ENCODE peak calls at places on chromosomes 13 and 19, in five cellular contexts. D is neural progenitor cell, B is PC-3, V is fibroblast of lung, E is OCI-LY7. Q is an unnamed sample.

GRCh38 chr13:82962422-82962821 is 919.9 kb downstream of the SLITRK1 start:
- DNase-seq in D (no peak), B (no peak), V (peak; percentile 30), E (no peak), Q (no peak)

GRCh38 chr13:35839746-35840273 is 291.4 kb downstream of the DCLK1 start:
- DNase-seq in D (no peak), B (no peak), V (no peak), E (no peak), Q (no peak)

GRCh38 chr13:26589754-26590153 is 32.3 kb downstream of the WASF3 start:
- DNase-seq in D (no peak), B (no peak), V (peak; percentile 67), E (no peak), Q (peak; percentile 56)

GRCh38 chr13:39498471-39499114 is 104.4 kb downstream of the LHFPL6 start:
- DNase-seq in D (peak; percentile 67), B (no peak), V (no peak), E (no peak), Q (no peak)

GRCh38 chr19:41995959-41996797 is 2.1 kb upstream of the ATP1A3 start:
- DNase-seq in D (peak; percentile 92), B (no peak), V (no peak), E (peak; percentile 42), Q (no peak)

GRCh38 chr19:5171711-5172110 is 168.9 kb downstream of the PTPRS start:
- DNase-seq in D (no peak), B (peak; percentile 58), V (peak; percentile 37), E (no peak), Q (no peak)

GRCh38 chr19:30249911-30250310 is 122.3 kb upstream of the ZNF536 start:
- DNase-seq in D (no peak), B (no peak), V (no peak), E (no peak), Q (no peak)

GRCh38 chr13:46211521-46212351 is at the start of gene LRRC63:
- DNase-seq in D (peak; percentile 87), B (peak; percentile 61), V (peak; percentile 48), E (no peak), Q (no peak)

GRCh38 chr19:8607386-8607785 is 3.1 kb downstream of the ADAMTS10 start:
- DNase-seq in D (no peak), B (no peak), V (peak; percentile 87), E (no peak), Q (peak; percentile 23)

GRCh38 chr19:42201489-42202289 is 15.8 kb downstream of the DEDD2 start:
- DNase-seq in D (no peak), B (no peak), V (no peak), E (peak; percentile 24), Q (no peak)

GRCh38 chr13:97911311-97912138 is 42.0 kb upstream of the IPO5 start:
- DNase-seq in D (peak; percentile 39), B (peak; percentile 59), V (peak; percentile 40), E (peak; percentile 21), Q (peak; percentile 32)

GRCh38 chr13:29594710-29595379 is 643 bp downstream of the SLC7A1 start:
- DNase-seq in D (peak; percentile 57), B (peak; percentile 47), V (peak; percentile 64), E (peak; percentile 72), Q (peak; percentile 59)

GRCh38 chr19:19098084-19098702 is 34.4 kb downstream of the SLC25A42 start:
- DNase-seq in D (no peak), B (peak; percentile 26), V (no peak), E (no peak), Q (no peak)
- H3K4me3 ChIP-seq in D (no peak overlapping the region), B (no peak overlapping the region), V (no peak overlapping the region), E (no peak overlapping the region), Q (no peak overlapping the region)

GRCh38 chr19:49117677-49118564 is 1.0 kb downstream of the C19orf73 start:
- DNase-seq in D (no peak), B (no peak), V (no peak), E (peak; percentile 15), Q (no peak)

GRCh38 chr19:49118565-49119410 is at the start of gene C19orf73:
- DNase-seq in D (peak; percentile 97), B (peak; percentile 86), V (peak; percentile 89), E (peak; percentile 95), Q (peak; percentile 91)

GRCh38 chr19:49120868-49121267 is 1.5 kb downstream of the PPFIA3 start:
- DNase-seq in D (no peak), B (no peak), V (no peak), E (peak; percentile 33), Q (no peak)

GRCh38 chr19:49120325-49120683 is 960 bp downstream of the PPFIA3 start:
- DNase-seq in D (no peak), B (no peak), V (no peak), E (no peak), Q (no peak)

DNA sequence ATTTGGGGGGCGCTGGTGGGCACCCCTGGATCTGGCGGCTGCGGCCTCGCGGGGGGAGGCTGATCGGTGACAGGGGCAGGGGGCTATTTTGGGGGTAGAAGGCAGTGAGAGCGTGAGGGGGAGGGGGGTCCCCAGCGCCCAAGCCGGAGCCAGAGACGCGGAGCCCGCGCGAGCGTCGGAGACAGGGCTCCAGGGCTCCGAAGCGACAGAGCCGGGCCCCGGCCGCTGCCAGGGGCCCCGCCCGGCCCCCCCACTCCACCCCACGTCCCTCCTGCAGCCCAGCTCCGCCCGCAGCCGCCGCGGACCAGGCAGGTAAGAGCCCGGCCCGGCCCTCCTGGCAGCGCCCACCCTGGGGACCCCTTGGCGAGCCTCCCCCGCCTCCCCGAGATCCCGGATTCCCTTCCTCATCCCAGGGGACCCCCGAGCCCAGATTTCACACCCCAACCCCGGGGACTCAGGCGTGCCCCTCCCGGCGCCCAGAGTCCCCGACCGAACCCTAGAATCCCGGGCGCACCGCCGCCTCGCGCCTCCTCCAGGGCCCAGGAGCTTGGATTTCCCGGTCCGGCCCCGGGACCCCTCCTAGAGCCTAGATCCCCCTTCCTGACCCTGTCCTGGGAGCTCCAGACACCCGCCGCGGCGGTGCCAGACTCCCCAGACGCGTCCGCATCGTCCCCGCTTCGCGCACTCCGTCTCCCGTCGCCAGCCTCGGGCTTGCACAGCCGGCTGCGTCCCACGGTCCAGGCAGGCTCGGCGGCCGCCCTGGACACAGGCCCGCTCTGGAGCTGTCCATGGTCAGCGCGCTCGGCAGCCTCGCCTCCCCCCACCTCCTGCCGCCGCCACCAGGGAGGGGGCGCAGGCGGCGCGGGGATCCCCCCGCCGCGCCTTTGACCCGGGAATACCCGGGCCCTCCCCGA is at the start of gene PPFIA3:
- DNase-seq in D (peak; percentile 93), B (peak; percentile 46), V (peak; percentile 60), E (no peak), Q (peak; percentile 54)
- H2AFZ ChIP-seq in D (no peak within 1 kb of the TSS), B (peak within 1 kb of the TSS; percentile 88), V (peak within 1 kb of the TSS; percentile 38), E (peak within 1 kb of the TSS; percentile 82), Q (peak within 1 kb of the TSS; percentile 97)

DNA sequence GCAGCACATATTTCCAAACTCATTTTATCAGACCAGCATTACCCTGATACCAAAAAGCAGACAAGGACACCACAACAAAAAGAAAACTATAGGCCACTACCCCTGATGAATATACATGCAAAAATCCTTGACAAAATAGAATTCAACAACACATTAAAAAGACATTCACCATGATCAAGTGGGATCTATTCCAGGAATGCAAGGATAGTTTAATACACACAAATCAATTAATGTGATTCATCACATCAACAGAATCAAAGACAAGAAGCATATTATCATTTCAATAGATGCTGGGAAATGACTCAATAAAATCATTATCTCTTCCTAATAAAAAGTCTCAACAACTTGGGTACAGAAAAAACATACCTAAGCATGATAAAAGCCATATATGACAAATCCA is 11.2 kb downstream of the ZNF347 start:
- DNase-seq in D (no peak), B (no peak), V (no peak), E (no peak), Q (no peak)
- H3K9me3 ChIP-seq in D (peaks cover 17% of the 10 kb centered on the region), B (peaks cover 43% of the 10 kb centered on the region), V (no peaks in the 10 kb centered on the region), E (peaks cover 42% of the 10 kb centered on the region), Q (peaks cover 39% of the 10 kb centered on the region)

GRCh38 chr13:24670174-24670573 is 10.0 kb upstream of the ATP12A start:
- DNase-seq in D (no peak), B (no peak), V (no peak), E (no peak), Q (no peak)

GRCh38 chr13:24671367-24672117 is 8.7 kb upstream of the ATP12A start:
- DNase-seq in D (peak; percentile 69), B (peak; percentile 86), V (peak; percentile 81), E (peak; percentile 59), Q (peak; percentile 72)

GRCh38 chr13:24668955-24669354 is 11.3 kb upstream of the ATP12A start:
- DNase-seq in D (no peak), B (peak; percentile 86), V (no peak), E (no peak), Q (no peak)

GRCh38 chr13:24672141-24673132 is 7.8 kb upstream of the ATP12A start:
- DNase-seq in D (no peak), B (no peak), V (no peak), E (no peak), Q (no peak)

DNA sequence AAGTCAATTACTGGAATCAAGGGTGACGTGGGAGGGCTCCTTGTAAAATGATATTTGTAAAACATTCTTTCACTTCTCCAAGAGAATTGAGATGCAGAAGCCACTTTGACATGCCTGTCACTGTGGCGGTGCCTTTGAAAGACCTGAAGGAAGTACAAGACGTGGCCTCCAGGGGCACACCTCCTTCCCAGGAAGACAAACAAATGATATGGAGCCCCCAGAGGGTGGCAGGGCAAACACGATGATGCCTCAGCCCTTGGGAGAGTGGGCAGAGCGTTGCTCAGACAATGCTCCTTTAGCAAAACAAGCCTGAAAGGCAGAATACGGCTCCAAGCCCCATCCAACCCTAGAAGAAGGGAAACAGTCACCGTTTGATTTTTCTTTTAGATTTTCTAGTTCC is 9.3 kb upstream of the ATP12A start:
- DNase-seq in D (peak; percentile 77), B (peak; percentile 54), V (peak; percentile 20), E (peak; percentile 73), Q (no peak)
- H3K4me3 ChIP-seq in D (peak overlapping the region; percentile 34), B (peak overlapping the region; percentile 46), V (no peak overlapping the region), E (peak overlapping the region; percentile 45), Q (no peak overlapping the region)

DNA sequence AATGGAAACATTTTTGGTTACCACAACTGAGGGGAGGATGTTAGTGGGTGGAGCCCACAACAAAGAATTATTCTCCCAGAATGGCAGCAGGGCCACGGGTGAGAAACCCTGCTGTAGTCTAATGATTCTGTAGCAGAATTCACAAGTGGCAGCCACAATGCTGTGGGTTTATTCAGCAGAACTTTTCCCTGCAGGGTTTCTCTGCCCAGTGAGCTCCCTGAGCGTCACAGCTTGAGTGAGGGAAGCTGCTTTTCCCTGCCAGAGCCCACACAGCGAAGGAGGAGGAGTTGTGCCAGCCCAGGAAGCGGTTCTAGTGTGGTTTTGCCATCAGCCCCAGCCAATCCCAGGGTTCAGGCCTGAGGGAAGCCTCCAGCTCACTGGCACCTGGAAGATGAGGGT is 4.4 kb downstream of the ATP12A start:
- DNase-seq in D (no peak), B (no peak), V (no peak), E (no peak), Q (no peak)
- H2AFZ ChIP-seq in D (peak overlapping the region; percentile 88), B (no peak overlapping the region), V (no peak overlapping the region), E (peak overlapping the region; percentile 96), Q (no peak overlapping the region)

DNA sequence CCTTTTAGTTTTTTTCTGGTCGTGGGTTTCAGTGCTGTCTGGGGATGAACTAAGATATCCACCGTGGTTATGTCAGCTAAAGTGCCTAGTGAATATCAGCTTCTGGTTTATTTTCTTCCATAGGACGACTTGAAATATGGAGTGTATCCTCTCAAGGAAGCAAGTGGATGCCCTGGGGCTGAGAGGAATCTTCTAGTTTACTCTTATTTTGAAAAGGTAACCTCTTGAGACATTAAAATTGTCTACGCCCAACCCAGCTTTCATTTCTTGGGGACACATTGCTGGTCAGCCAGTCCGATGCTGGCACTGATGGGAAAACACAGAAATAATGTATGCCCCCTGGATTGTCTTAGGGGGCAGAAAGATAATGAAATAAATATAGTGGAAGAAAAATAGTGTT is 1.6 kb downstream of the ZNF431 start:
- DNase-seq in D (no peak), B (no peak), V (no peak), E (no peak), Q (no peak)
- H3K9me3 ChIP-seq in D (peaks cover 17% of the 10 kb centered on the region), B (peaks cover 14% of the 10 kb centered on the region), V (no peaks in the 10 kb centered on the region), E (peaks cover 32% of the 10 kb centered on the region), Q (no peaks in the 10 kb centered on the region)

Q was measured in IMR-90.